ENCODE peak calls at places on chromosome 20, in four cellular contexts. O is activated CD4-positive, alpha-beta T cell treated with anti-CD3 and anti-CD28 coated beads, Interleukin-2, amount 10 ng/mL, durations not matched to agents 7 days and 5 days; C is ecto neural progenitor cell; I is IMR-90. L is an unnamed sample.

GRCh38 chr20:346640-347316 is at the start of gene NRSN2:
- DNase-seq in O (no peak), C (peak), I (peak), L (peak)

GRCh38 chr20:62816031-62816878 is 595 bp upstream of the COL9A3 start:
- DNase-seq in O (no peak), C (peak), I (peak), L (no peak)

GRCh38 chr20:38692436-38693411 is 31.6 kb upstream of the SLC32A1 start:
- DNase-seq in O (peak), C (peak), I (peak), L (peak)

GRCh38 chr20:47960769-47961525 is 175.7 kb upstream of the SULF2 start:
- DNase-seq in O (no peak), C (no peak), I (no peak), L (no peak)

GRCh38 chr20:43731469-43731868 is 4.7 kb upstream of the GTSF1L start:
- DNase-seq in O (no peak), C (no peak), I (peak), L (no peak)

GRCh38 chr20:10639762-10640556 is 33.8 kb downstream of the JAG1 start:
- DNase-seq in O (no peak), C (peak), I (no peak), L (no peak)

GRCh38 chr20:8291873-8292272 is 159.8 kb downstream of the PLCB1 start:
- DNase-seq in O (no peak), C (no peak), I (peak), L (no peak)

GRCh38 chr20:2299301-2299700 is 3.5 kb downstream of the TGM3 start:
- DNase-seq in O (no peak), C (no peak), I (no peak), L (peak)

GRCh38 chr20:1841554-1842140 is 53.6 kb upstream of the SIRPA start:
- DNase-seq in O (no peak), C (no peak), I (peak), L (peak)

GRCh38 chr20:9066196-9066595 is 2.7 kb upstream of the PLCB4 start:
- DNase-seq in O (no peak), C (no peak), I (no peak), L (no peak)

GRCh38 chr20:19706463-19706862 is 51.6 kb upstream of the RIN2 start:
- DNase-seq in O (no peak), C (no peak), I (no peak), L (no peak)

GRCh38 chr20:61448396-61448795 is 196.3 kb downstream of the CDH4 start:
- DNase-seq in O (no peak), C (no peak), I (no peak), L (no peak)

GRCh38 chr20:57208198-57208597 is 58.2 kb downstream of the BMP7 start:
- DNase-seq in O (no peak), C (no peak), I (no peak), L (no peak)

GRCh38 chr20:34581341-34582189 is 23.0 kb downstream of the MAP1LC3A start:
- DNase-seq in O (no peak), C (no peak), I (peak), L (no peak)

GRCh38 chr20:62938105-62938888 is at the start of gene GID8:
- DNase-seq in O (peak), C (no peak), I (peak), L (no peak)

GRCh38 chr20:31720486-31721407 is 1.9 kb downstream of the BCL2L1 start:
- DNase-seq in O (peak), C (no peak), I (no peak), L (no peak)

GRCh38 chr20:58174708-58175287 is 53.7 kb downstream of the ANKRD60 start:
- DNase-seq in O (no peak), C (no peak), I (no peak), L (no peak)

GRCh38 chr20:760751-761417 is 7.4 kb downstream of the SLC52A3 start:
- DNase-seq in O (peak), C (peak), I (no peak), L (no peak)

GRCh38 chr20:64116016-64116415 is 8.7 kb upstream of the NPBWR2 start:
- DNase-seq in O (peak), C (no peak), I (no peak), L (no peak)

GRCh38 chr20:13771853-13772453 is 12.8 kb downstream of the ESF1 start:
- DNase-seq in O (no peak), C (no peak), I (peak), L (no peak)

GRCh38 chr20:50992733-50993457 is 30.0 kb downstream of the KCNG1 start:
- DNase-seq in O (peak), C (peak), I (peak), L (peak)

L was measured in mucosa of gallbladder.